ENCODE peak calls at places on chromosomes 16 and 17, in four cellular contexts. One of them, this sample, is unnamed.

GRCh38 chr16:15947983-15948509 is 1.4 kb upstream of the ABCC1 start:
- DNase-seq in lower leg skin: no peak
- DNase-seq in Peyer's patch: no peak
- DNase-seq in right lobe of liver: no peak
- DNase-seq in this sample: no peak

GRCh38 chr16:12535535-12536411 is 267.9 kb downstream of the CPPED1 start:
- DNase-seq in lower leg skin: no peak
- DNase-seq in Peyer's patch: no peak
- DNase-seq in right lobe of liver: no peak
- DNase-seq in this sample: peak

GRCh38 chr16:1534021-1535020 is 855 bp downstream of the TMEM204 start:
- DNase-seq in lower leg skin: no peak
- DNase-seq in Peyer's patch: no peak
- DNase-seq in right lobe of liver: peak
- DNase-seq in this sample: no peak

GRCh38 chr16:25656639-25657038 is 35.1 kb upstream of the HS3ST4 start:
- DNase-seq in lower leg skin: no peak
- DNase-seq in Peyer's patch: no peak
- DNase-seq in right lobe of liver: no peak
- DNase-seq in this sample: no peak

GRCh38 chr16:3752984-3753383 is 35.7 kb upstream of the TRAP1 start:
- DNase-seq in lower leg skin: no peak
- DNase-seq in Peyer's patch: peak
- DNase-seq in right lobe of liver: no peak
- DNase-seq in this sample: no peak

GRCh38 chr17:13437966-13438779 is 163.6 kb downstream of the HS3ST3A1 start:
- DNase-seq in lower leg skin: no peak
- DNase-seq in Peyer's patch: peak
- DNase-seq in right lobe of liver: no peak
- DNase-seq in this sample: peak

GRCh38 chr16:87016636-87017035 is 300.6 kb downstream of the C16orf95 start:
- DNase-seq in lower leg skin: no peak
- DNase-seq in Peyer's patch: no peak
- DNase-seq in right lobe of liver: no peak
- DNase-seq in this sample: peak

GRCh38 chr16:11016524-11016988 is 72.2 kb downstream of the CLEC16A start:
- DNase-seq in lower leg skin: peak
- DNase-seq in Peyer's patch: no peak
- DNase-seq in right lobe of liver: no peak
- DNase-seq in this sample: no peak

GRCh38 chr17:58219789-58220183 is 731 bp upstream of the MKS1 start:
- DNase-seq in lower leg skin: no peak
- DNase-seq in Peyer's patch: no peak
- DNase-seq in right lobe of liver: no peak
- DNase-seq in this sample: peak

GRCh38 chr17:9658593-9659211 is 13.4 kb downstream of the USP43 start:
- DNase-seq in lower leg skin: no peak
- DNase-seq in Peyer's patch: peak
- DNase-seq in right lobe of liver: no peak
- DNase-seq in this sample: no peak

GRCh38 chr16:28312327-28312726 is 20.0 kb downstream of the SBK1 start:
- DNase-seq in lower leg skin: no peak
- DNase-seq in Peyer's patch: no peak
- DNase-seq in right lobe of liver: no peak
- DNase-seq in this sample: no peak

GRCh38 chr16:30957456-30958163 is at the start of gene SETD1A:
- DNase-seq in lower leg skin: peak
- DNase-seq in Peyer's patch: peak
- DNase-seq in right lobe of liver: peak
- DNase-seq in this sample: peak
- TF ChIP-seq POLR2A in lower leg skin: no peak
- TF ChIP-seq POLR2A in Peyer's patch: no peak
- TF ChIP-seq POLR2A in right lobe of liver: peak
- TF ChIP-seq POLR2A in this sample: peak

GRCh38 chr16:48047755-48048154 is 108.0 kb downstream of the ABCC12 start:
- DNase-seq in lower leg skin: no peak
- DNase-seq in Peyer's patch: no peak
- DNase-seq in right lobe of liver: no peak
- DNase-seq in this sample: no peak

GRCh38 chr16:48047273-48047672 is 108.5 kb downstream of the ABCC12 start:
- DNase-seq in lower leg skin: no peak
- DNase-seq in Peyer's patch: no peak
- DNase-seq in right lobe of liver: no peak
- DNase-seq in this sample: no peak

GRCh38 chr16:48044117-48044516 is 111.7 kb downstream of the ABCC12 start:
- DNase-seq in lower leg skin: no peak
- DNase-seq in Peyer's patch: no peak
- DNase-seq in right lobe of liver: no peak
- DNase-seq in this sample: no peak

GRCh38 chr16:48041861-48042435 is 113.8 kb downstream of the ABCC12 start:
- DNase-seq in lower leg skin: no peak
- DNase-seq in Peyer's patch: no peak
- DNase-seq in right lobe of liver: no peak
- DNase-seq in this sample: peak
- TF ChIP-seq CTCF in lower leg skin: no peak
- TF ChIP-seq CTCF in Peyer's patch: no peak
- TF ChIP-seq CTCF in right lobe of liver: no peak
- TF ChIP-seq CTCF in this sample: no peak

GRCh38 chr17:17304521-17304985 is 1.4 kb downstream of the NT5M start:
- DNase-seq in lower leg skin: no peak
- DNase-seq in Peyer's patch: peak
- DNase-seq in right lobe of liver: no peak
- DNase-seq in this sample: peak

GRCh38 chr17:17305282-17305801 is 2.2 kb downstream of the NT5M start:
- DNase-seq in lower leg skin: peak
- DNase-seq in Peyer's patch: peak
- DNase-seq in right lobe of liver: no peak
- DNase-seq in this sample: peak

GRCh38 chr17:17300624-17301568 is 2.3 kb upstream of the NT5M start:
- DNase-seq in lower leg skin: peak
- DNase-seq in Peyer's patch: peak
- DNase-seq in right lobe of liver: peak
- DNase-seq in this sample: peak

GRCh38 chr17:17303847-17304490 is 796 bp downstream of the NT5M start:
- DNase-seq in lower leg skin: no peak
- DNase-seq in Peyer's patch: no peak
- DNase-seq in right lobe of liver: no peak
- DNase-seq in this sample: no peak

GRCh38 chr17:17303010-17303846 is at the start of gene NT5M:
- DNase-seq in lower leg skin: peak
- DNase-seq in Peyer's patch: peak
- DNase-seq in right lobe of liver: peak
- DNase-seq in this sample: peak
- TF ChIP-seq POLR2A in lower leg skin: no peak
- TF ChIP-seq POLR2A in Peyer's patch: peak
- TF ChIP-seq POLR2A in right lobe of liver: peak
- TF ChIP-seq POLR2A in this sample: peak

GRCh38 chr17:30809867-30810266 is 14.6 kb downstream of the CRLF3 start:
- DNase-seq in lower leg skin: no peak
- DNase-seq in Peyer's patch: no peak
- DNase-seq in right lobe of liver: no peak
- DNase-seq in this sample: no peak

GRCh38 chr17:30808785-30809286 is 15.7 kb downstream of the CRLF3 start:
- DNase-seq in lower leg skin: no peak
- DNase-seq in Peyer's patch: no peak
- DNase-seq in right lobe of liver: no peak
- DNase-seq in this sample: peak

DNA sequence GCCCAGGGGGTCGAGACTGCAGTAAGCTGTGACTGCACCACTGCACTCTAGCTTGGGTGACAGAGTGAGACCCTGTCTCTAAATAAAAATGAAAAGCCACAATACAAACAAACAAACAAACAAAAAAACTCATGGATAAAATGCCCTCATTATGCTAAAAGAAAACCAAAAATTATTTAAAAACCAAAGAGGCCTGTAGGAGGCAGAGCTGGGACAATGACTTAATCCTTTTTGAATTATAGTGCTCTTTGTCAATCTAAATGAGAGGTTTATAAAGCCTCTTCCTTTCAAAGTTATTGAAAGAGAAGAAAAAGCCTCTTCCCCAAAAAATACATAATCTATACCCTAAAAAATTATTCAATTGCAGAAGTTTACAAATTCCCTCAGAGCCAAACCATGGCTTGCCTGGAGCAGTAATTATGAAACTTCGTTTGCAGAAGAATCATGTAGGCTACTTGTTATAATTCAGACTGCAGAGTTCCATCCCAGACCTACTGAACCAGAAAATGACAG is 18.5 kb downstream of the CRLF3 start:
- DNase-seq in lower leg skin: no peak
- DNase-seq in Peyer's patch: no peak
- DNase-seq in right lobe of liver: no peak
- DNase-seq in this sample: no peak
- TF ChIP-seq CTCF in lower leg skin: no peak
- TF ChIP-seq CTCF in Peyer's patch: no peak
- TF ChIP-seq CTCF in right lobe of liver: no peak
- TF ChIP-seq CTCF in this sample: peak

DNA sequence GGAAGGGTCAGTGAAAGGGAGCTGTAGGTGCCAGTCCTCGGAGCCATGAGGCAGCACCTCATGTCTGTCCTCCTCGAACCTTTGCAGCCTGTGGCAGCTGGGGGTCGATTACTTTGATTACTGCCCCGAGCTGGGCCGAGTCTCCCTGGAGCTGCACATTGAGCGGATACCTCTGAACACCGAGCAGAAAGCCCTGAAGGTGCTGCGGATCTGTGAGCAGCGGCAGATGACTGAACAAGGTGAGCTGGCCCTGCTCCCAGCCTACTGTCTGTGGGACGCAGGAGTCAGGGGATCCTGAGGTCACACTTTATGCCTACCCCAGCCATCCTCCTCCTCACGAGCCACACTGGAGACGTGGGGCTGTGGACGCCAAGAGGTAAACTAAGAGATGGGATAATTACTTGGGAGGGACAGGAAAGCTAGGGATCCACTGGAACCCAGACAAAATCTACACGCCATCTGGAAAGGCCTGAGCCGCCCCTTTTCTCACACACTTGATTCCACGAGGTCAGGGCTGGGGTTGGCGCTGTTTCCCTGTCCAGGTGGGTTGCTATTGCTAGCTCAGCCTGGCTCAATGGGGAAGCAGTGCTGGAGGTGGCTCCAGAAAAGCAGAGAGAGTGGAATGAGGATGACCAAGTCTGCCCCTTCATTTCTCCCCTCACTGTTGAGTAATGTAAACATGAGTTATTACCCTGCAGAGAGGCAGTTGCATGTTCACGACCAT is 26.4 kb downstream of the NUP85 start:
- DNase-seq in lower leg skin: no peak
- DNase-seq in Peyer's patch: no peak
- DNase-seq in right lobe of liver: no peak
- DNase-seq in this sample: no peak
- TF ChIP-seq POLR2A in lower leg skin: no peak
- TF ChIP-seq POLR2A in Peyer's patch: no peak
- TF ChIP-seq POLR2A in right lobe of liver: no peak
- TF ChIP-seq POLR2A in this sample: no peak

DNA sequence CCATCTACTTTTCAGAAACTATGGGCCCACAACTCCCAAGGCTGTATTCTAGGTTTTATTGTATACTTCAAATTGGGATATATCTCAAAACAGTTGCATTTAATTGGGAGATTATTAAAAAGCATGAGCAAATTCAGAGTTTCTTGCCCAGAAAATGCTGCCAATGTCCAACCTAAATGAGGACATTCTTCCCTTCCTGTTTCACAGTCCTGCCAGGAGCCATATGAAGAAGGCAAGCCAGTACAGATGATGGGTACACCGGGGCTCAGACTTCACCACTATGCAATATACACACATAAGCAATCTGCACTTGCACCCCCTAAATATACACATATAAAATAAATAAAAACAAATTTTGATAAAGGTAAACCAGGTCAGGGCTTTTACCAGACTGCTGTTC is 34.0 kb upstream of the CBLN1 start:
- DNase-seq in lower leg skin: no peak
- DNase-seq in Peyer's patch: no peak
- DNase-seq in right lobe of liver: no peak
- DNase-seq in this sample: no peak
- TF ChIP-seq CTCF in lower leg skin: no peak
- TF ChIP-seq CTCF in Peyer's patch: no peak
- TF ChIP-seq CTCF in right lobe of liver: no peak
- TF ChIP-seq CTCF in this sample: no peak

GRCh38 chr16:53498984-53499383 is 4.0 kb downstream of the AKTIP start:
- DNase-seq in lower leg skin: no peak
- DNase-seq in Peyer's patch: no peak
- DNase-seq in right lobe of liver: no peak
- DNase-seq in this sample: no peak
- TF ChIP-seq POLR2A in lower leg skin: no peak
- TF ChIP-seq POLR2A in Peyer's patch: no peak
- TF ChIP-seq POLR2A in right lobe of liver: peak
- TF ChIP-seq POLR2A in this sample: no peak

This sample was measured in NB4.